ENCODE peak calls at places on chromosomes 6 and 20, in four cellular contexts. Y is GM12878, R is heart left ventricle, S is HCT116. I is an unnamed sample. For H3K4me1, the result is how much of the 10 kb centered on the place peaks cover.

GRCh38 chr6:53436904-53437303 is 88.2 kb upstream of the ELOVL5 start:
- ATAC-seq in Y (peak), S (no peak), R (peak), I (no peak)

GRCh38 chr6:31822038-31822821 is 5.3 kb upstream of the HSPA1B start:
- ATAC-seq in S (peak), Y (peak), R (peak), I (peak)

GRCh38 chr20:47266847-47267515 is 89.5 kb downstream of the ZMYND8 start:
- ATAC-seq in Y (no peak), R (no peak), S (no peak), I (no peak)

GRCh38 chr6:26354162-26354561 is 10.8 kb upstream of the BTN3A2 start:
- ATAC-seq in Y (no peak), R (no peak), S (no peak), I (no peak)

GRCh38 chr6:31567531-31568370 is 4.3 kb upstream of the LTA start:
- ATAC-seq in R (no peak), S (no peak), Y (peak), I (no peak)

GRCh38 chr6:34341481-34341971 is 50.9 kb downstream of the NUDT3 start:
- ATAC-seq in S (no peak), R (peak), Y (no peak), I (peak)

GRCh38 chr6:106591111-106591825 is 38.0 kb downstream of the RTN4IP1 start:
- ATAC-seq in Y (no peak), S (peak), R (no peak), I (no peak)

GRCh38 chr6:79335133-79335674 is 100.7 kb upstream of the HMGN3 start:
- ATAC-seq in Y (peak), S (no peak), R (no peak), I (no peak)

GRCh38 chr6:25389501-25389900 is 110.3 kb downstream of the CARMIL1 start:
- ATAC-seq in R (peak), Y (peak), S (no peak), I (no peak)

GRCh38 chr6:163324928-163325784 is 89.4 kb upstream of the QKI start:
- ATAC-seq in Y (no peak), S (no peak), R (peak), I (no peak)

GRCh38 chr20:18190466-18191233 is 53.0 kb downstream of the KAT14 start:
- ATAC-seq in S (no peak), Y (no peak), R (no peak), I (no peak)

GRCh38 chr6:40792183-40792582 is 205.0 kb upstream of the LRFN2 start:
- ATAC-seq in Y (no peak), R (no peak), S (no peak), I (no peak)

GRCh38 chr6:20574355-20574754 is 40.1 kb downstream of the CDKAL1 start:
- ATAC-seq in S (no peak), Y (no peak), R (no peak), I (no peak)

GRCh38 chr6:1778693-1779235 is 169.0 kb downstream of the FOXC1 start:
- ATAC-seq in R (peak), S (no peak), Y (no peak), I (peak)

GRCh38 chr6:27592107-27592480 is 119.2 kb upstream of the ZNF184 start:
- ATAC-seq in R (no peak), Y (peak), S (no peak), I (no peak)

GRCh38 chr6:19465760-19466159 is 371.4 kb upstream of the ID4 start:
- ATAC-seq in R (no peak), Y (no peak), S (no peak), I (peak)

GRCh38 chr6:112571886-112572285 is 224.8 kb downstream of the RFPL4B start:
- ATAC-seq in R (no peak), Y (no peak), S (no peak), I (peak)

GRCh38 chr6:109303149-109303548 is 79.1 kb downstream of the CD164 start:
- ATAC-seq in S (no peak), Y (no peak), R (no peak), I (no peak)

GRCh38 chr6:104930939-104931338 is 26.0 kb upstream of the LIN28B start:
- ATAC-seq in S (no peak), Y (no peak), R (no peak), I (no peak)
- H3K27ac ChIP-seq in S (no peak), Y (no peak), R (no peak), I (no peak)

GRCh38 chr6:127967708-127968107 is 66.8 kb upstream of the THEMIS start:
- ATAC-seq in S (no peak), R (no peak), Y (no peak), I (no peak)
- TF ChIP-seq POLR2A in S (no peak), R (no peak), Y (no peak), I (no peak)

GRCh38 chr20:23086931-23087411 is 847 bp upstream of the CD93 start:
- ATAC-seq in Y (peak), S (no peak), R (peak), I (peak)

GRCh38 chr20:23084282-23084844 is 1.8 kb downstream of the CD93 start:
- ATAC-seq in R (no peak), S (no peak), Y (no peak), I (no peak)

GRCh38 chr20:23086056-23086551 is at the start of gene CD93:
- ATAC-seq in S (no peak), R (peak), Y (peak), I (peak)

GRCh38 chr20:23084845-23085355 is 1.2 kb downstream of the CD93 start:
- ATAC-seq in S (no peak), Y (no peak), R (peak), I (peak)

DNA sequence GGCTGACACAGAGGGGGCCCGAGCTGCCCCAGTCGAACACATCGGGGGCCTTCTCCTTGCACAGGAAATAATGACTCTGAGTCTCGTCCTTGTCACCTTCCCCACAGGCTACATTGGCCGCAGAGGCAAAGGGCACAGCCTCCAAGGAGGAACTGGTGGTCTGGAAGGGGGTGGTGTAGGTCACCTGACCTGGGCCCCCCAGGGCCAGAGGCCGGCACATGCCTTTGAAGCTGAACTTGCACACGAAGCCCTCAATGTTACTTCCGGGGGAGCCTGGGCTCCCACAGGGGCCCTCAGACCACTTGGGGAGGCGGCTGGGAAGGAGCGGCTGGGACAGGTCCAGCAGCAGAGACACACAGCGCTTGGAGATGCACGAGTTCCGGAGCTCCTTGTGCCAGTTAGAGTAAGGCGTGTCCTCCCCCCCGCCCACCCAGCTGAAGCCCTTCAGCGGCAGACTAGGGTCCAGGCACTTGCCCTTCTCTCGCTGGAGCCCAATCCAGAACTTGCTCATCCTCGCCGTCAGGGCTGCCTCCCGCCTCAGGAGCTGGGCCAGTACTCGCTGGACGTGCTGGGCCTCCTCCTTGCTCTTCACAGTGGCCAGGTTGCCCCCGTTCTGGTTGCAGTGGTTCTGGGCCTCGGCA is 589 bp downstream of the CD93 start:
- ATAC-seq in R (peak), Y (no peak), S (no peak), I (no peak)
- H3K4me1 ChIP-seq in R (under half), Y (under half), S (under half), I (under half)

GRCh38 chr6:3819161-3820110 is 29.7 kb upstream of the FAM50B start:
- ATAC-seq in Y (no peak), R (no peak), S (no peak), I (peak)
- H3K27ac ChIP-seq in Y (no peak), R (no peak), S (no peak), I (peak)

DNA sequence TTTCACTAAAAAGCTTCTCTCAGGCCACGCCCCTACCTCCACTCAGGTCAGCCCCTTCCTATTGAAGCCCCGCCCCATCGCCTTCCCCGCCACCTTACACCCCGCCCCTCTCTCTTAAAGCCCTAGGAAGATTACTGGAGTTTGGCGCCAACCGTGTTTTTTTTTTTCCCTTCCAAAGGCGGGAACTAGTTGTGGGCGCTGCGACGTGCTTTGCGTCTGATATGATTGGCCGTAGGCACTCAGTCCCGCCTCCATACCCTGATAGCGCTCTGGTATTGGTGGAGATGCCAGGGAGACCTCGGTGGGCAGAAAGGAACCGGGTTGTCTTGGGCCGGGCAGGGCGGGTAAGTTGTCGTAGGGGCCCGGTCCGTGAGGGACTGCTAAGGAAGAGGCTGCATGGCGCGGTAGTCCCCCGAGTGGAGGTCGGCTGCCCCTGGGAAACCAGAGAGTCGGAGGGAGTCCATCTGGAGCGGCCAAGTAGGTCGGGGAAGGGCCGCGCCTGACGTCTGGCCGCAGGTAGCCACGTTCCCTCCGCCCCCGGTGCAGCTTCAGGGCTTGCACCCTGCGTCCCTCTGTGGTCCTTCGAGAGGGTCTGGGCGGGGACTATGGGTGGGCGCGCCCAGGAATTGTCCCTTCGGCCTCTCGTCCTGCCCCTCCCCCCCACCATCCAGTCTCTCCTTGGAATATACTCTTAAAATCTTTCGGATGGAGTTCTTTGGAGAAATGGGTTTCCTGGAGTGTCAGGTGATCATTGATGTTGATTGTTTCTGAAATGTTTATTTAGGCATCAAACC is at the start of gene CASP8AP2:
- ATAC-seq in S (peak), R (peak), Y (peak), I (peak)
- TF ChIP-seq POLR2A in S (peak), R (peak), Y (peak), I (peak)

DNA sequence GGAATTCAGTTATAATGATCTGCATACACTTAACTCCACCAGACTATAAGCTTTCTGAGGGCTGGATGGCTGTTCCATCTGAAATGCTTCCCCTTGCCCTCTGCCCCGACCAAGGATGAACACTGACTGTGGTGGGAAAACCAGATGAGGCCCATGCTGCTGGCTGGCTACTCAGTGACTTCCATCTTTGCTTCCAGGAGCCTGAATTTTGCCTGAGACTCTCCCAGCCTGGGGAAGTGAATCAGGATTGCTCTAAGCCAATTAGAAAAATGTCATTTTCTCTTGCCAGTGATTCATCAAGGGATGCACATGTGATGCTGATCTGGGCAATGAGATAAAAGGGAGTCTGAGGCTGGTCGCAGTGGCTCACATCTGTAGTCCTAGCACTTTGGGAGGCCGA is 1.7 kb upstream of the TOMM34 start:
- ATAC-seq in R (no peak), Y (no peak), S (no peak), I (no peak)
- H3K4me1 ChIP-seq in R (under half), Y (under half), S (under half), I (under half)

I was measured in gastroesophageal sphincter.